ENCODE peak calls at places on chromosomes 3 and 15, in seven cellular contexts. U, E, V, F, C, I and Y are unnamed samples.

GRCh38 chr3:189950258-189950657 is 170.4 kb downstream of the P3H2 start:
- DNase-seq in U (no peak), E (no peak), V (no peak), F (no peak), C (no peak), I (no peak), Y (no peak)

GRCh38 chr15:96838088-96838487 is 507.6 kb downstream of the NR2F2 start:
- DNase-seq in U (no peak), E (no peak), V (no peak), F (no peak), C (no peak), I (no peak), Y (no peak)

GRCh38 chr3:109275702-109276293 is 40.5 kb downstream of the DPPA2 start:
- DNase-seq in U (no peak), E (no peak), V (peak), F (no peak), C (no peak), I (no peak), Y (peak)

GRCh38 chr15:68301300-68301699 is 23.8 kb downstream of the FEM1B start:
- DNase-seq in U (no peak), E (no peak), V (no peak), F (no peak), C (no peak), I (no peak), Y (no peak)

GRCh38 chr3:151135548-151136337 is 50.3 kb downstream of the MED12L start:
- DNase-seq in U (no peak), E (no peak), V (peak), F (no peak), C (no peak), I (no peak), Y (no peak)

GRCh38 chr3:175748087-175748732 is 889.1 kb downstream of the NAALADL2 start:
- DNase-seq in U (no peak), E (no peak), V (no peak), F (no peak), C (no peak), I (no peak), Y (no peak)

GRCh38 chr3:194931366-194931765 is 245.7 kb downstream of the FAM43A start:
- DNase-seq in U (no peak), E (no peak), V (no peak), F (no peak), C (no peak), I (no peak), Y (no peak)

GRCh38 chr15:90955911-90956310 is 1.2 kb downstream of the RCCD1 start:
- DNase-seq in U (no peak), E (no peak), V (peak), F (no peak), C (no peak), I (no peak), Y (no peak)

GRCh38 chr3:51955893-51956770 is 951 bp downstream of the GPR62 start:
- DNase-seq in U (no peak), E (peak), V (peak), F (no peak), C (peak), I (no peak), Y (no peak)

GRCh38 chr3:104519468-104519867 is 847.2 kb upstream of the ALCAM start:
- DNase-seq in U (no peak), E (no peak), V (no peak), F (no peak), C (no peak), I (no peak), Y (no peak)

GRCh38 chr3:79473993-79474392 is 293.8 kb downstream of the ROBO1 start:
- DNase-seq in U (no peak), E (no peak), V (no peak), F (no peak), C (no peak), I (no peak), Y (no peak)

GRCh38 chr3:183533410-183534132 is 21.9 kb downstream of the KLHL6 start:
- DNase-seq in U (peak), E (no peak), V (no peak), F (no peak), C (no peak), I (no peak), Y (no peak)

GRCh38 chr3:122101646-122102045 is 46.5 kb downstream of the CD86 start:
- DNase-seq in U (no peak), E (no peak), V (no peak), F (no peak), C (no peak), I (no peak), Y (peak)

DNA sequence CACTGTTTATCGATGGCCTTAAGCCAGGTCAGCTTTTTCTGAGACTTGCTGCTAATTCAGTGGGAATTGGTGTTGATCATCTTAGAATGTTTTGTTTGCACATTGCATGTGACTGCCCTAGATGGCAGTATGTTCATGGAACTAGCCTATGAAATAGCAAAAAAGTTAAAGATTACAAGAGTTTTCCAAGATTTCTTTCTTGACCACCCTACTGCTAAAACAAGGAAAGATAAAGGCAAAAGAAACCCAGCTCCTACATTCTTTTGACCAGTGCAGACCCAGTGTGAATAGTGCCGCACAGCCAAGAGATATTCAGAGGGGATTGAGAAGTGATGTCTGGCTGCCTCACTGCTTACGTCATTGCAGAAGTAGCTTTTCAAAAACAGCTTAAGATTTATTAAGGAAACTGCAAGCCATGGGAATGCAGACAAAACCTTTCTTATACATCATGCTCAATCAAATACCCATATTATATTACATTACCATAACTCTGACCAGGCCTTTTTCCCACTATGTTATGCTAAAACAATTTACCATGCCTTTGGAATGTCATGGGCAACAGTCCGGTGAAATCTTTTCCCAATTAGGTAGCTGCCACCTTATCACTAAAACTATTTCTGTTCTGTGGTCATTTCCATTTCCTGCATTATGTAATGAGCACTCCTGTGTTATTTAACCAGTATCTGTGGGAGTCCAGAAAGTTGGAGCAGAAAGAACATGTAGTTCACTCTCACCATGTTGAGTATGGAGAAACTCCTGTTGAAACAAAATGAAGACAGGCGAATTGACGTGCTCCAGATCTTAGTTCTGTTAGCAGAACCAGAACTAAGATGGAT is 6.0 kb downstream of the PHLDB2 start:
- DNase-seq in U (no peak), E (no peak), V (no peak), F (peak), C (no peak), I (no peak), Y (peak)
- TF ChIP-seq CTCF in U (no peak), E (no peak), V (no peak), F (peak), C (peak), I (peak), Y (peak)

DNA sequence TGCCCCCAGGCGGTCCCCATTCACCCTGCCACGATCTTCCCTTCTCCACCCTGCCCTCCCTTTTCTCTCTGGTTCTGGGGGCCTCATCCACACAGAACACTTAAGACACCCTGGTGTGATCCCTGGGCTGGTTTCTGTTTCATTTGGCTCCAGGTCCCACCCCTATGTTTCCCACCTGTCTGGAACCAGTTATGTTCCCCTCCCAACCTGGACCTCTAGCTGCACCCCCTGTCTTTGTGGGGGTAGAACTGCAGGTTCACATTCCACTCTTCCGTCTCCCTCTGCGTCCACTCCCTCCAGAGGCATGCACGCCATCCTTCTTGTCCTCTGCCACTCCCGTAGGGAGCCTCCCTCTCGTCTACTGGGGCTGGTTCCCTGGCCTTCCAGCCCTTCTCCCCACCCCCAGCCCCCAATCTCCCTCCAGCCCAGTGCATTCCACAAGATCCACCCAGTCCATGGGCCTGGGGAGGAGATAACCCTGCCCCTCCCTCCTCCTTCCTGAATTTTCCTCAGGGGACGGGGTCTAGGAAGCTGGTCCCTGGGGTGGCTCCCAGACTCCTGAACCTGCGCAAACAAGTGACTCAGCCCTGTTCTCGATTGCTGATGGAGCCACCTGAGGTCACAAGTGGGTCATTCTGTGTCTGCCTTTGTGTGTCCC is 73.8 kb downstream of the ABTB1 start:
- DNase-seq in U (no peak), E (no peak), V (no peak), F (no peak), C (peak), I (no peak), Y (no peak)
- TF ChIP-seq CTCF in U (no peak), E (no peak), V (no peak), F (no peak), C (peak), I (no peak), Y (peak)

GRCh38 chr3:124700880-124701684 is 29.2 kb upstream of the UMPS start:
- DNase-seq in U (no peak), E (no peak), V (peak), F (no peak), C (no peak), I (peak), Y (peak)
- TF ChIP-seq CTCF in U (no peak), E (no peak), V (no peak), F (no peak), C (no peak), I (no peak), Y (no peak)

GRCh38 chr3:7146529-7146928 is 285.6 kb downstream of the GRM7 start:
- DNase-seq in U (no peak), E (no peak), V (no peak), F (no peak), C (no peak), I (no peak), Y (no peak)

DNA sequence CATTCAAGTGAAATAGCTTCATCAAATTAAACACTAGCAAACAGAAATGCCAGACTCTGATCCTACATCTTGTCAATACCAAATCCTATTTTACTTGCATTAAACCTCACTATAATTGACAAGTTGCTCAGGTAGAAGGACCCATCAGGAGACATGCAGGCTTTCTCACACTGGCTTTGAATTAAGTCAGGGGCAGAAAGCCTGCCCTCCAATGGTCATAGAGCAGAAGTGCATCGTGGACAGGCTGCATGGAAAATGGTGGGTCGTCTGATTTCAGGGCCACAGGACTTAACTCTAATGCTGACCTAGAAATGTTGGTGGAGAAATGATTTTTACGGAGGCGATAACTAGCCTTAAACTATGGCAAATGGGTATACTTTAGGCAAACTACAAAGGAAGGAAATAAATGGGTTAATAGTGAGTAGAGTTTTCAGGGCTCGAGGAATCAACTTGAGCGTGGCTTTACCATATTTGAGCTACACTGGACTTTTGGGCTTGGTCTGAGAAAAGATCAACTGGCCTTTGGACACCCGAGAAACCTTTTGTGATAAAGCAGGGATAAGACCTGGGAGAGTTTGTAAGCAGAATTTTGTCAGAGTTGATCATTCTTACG is 283.9 kb downstream of the GRM7 start:
- DNase-seq in U (peak), E (no peak), V (peak), F (no peak), C (no peak), I (no peak), Y (no peak)
- TF ChIP-seq CTCF in U (peak), E (no peak), V (peak), F (no peak), C (no peak), I (peak), Y (peak)

GRCh38 chr3:42189071-42189470 is 76.9 kb downstream of the CCK start:
- DNase-seq in U (no peak), E (no peak), V (no peak), F (no peak), C (no peak), I (no peak), Y (no peak)

GRCh38 chr3:42192334-42193200 is 73.4 kb downstream of the CCK start:
- DNase-seq in U (no peak), E (no peak), V (no peak), F (no peak), C (no peak), I (no peak), Y (no peak)

GRCh38 chr3:42189746-42190145 is 76.2 kb downstream of the CCK start:
- DNase-seq in U (no peak), E (no peak), V (no peak), F (no peak), C (no peak), I (no peak), Y (peak)

GRCh38 chr3:42190701-42191442 is 75.1 kb downstream of the CCK start:
- DNase-seq in U (peak), E (peak), V (peak), F (no peak), C (no peak), I (peak), Y (no peak)

DNA sequence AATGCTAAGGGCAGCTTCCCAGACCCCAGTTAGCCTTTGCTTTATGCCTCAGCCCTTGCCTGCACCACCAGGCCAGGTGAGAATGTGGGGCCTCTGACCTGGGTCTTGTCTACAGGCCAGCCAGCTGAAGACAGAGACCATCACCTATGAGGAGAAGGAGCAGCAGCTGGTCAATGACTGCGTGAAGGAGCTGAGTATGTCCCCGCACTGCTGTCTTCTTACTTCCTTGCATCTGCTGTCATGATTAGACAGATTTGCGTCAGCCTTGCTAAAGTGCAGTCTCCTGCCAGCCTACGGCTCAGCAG is 74.6 kb downstream of the CCK start:
- DNase-seq in U (no peak), E (peak), V (no peak), F (no peak), C (no peak), I (no peak), Y (no peak)
- TF ChIP-seq CTCF in U (no peak), E (no peak), V (no peak), F (peak), C (peak), I (no peak), Y (no peak)

GRCh38 chr3:87002346-87002745 is 11.4 kb upstream of the VGLL3 start:
- DNase-seq in U (no peak), E (no peak), V (no peak), F (no peak), C (no peak), I (no peak), Y (no peak)

GRCh38 chr3:87001699-87002098 is 10.8 kb upstream of the VGLL3 start:
- DNase-seq in U (no peak), E (no peak), V (no peak), F (no peak), C (no peak), I (no peak), Y (no peak)

DNA sequence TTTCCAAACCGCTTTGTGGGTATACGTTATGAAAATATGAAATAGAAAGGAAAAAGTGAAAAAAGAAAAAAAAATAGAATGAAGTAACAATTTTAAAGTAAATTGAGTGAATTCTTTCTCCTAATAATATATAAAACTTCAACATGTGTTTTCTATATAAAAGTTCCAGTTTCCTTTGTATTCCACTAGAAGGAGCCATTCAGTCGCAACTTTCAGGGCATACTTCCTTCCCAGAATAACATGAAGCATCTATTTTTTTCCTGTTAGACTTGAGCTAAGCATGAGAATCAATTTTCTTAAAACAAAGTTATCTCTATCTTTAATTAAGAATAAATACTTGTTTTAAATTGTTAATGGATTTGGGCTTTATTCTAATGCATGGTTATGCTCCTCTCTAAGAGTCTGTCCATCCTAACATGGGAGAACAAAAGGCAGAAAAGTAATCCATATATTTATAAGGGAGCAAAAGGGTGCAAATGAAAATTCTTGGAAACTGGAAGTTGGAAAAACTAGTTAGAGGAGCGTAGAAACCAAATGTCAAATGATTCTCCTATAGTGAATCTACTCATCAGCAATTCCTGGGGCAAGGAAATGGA is 16.0 kb upstream of the VGLL3 start:
- DNase-seq in U (no peak), E (no peak), V (no peak), F (no peak), C (no peak), I (no peak), Y (no peak)
- TF ChIP-seq CTCF in U (peak), E (no peak), V (no peak), F (peak), C (no peak), I (peak), Y (peak)